ENCODE peak calls at places on chromosomes 1 and 21, in nine cellular contexts. One of them, this sample, is unnamed.

GRCh38 chr1:46001087-46001785 is 131.2 kb downstream of the PIK3R3 start:
- DNase-seq in neural progenitor cell: no peak
- DNase-seq in psoas muscle: no peak
- DNase-seq in fibroblast of pulmonary artery: no peak
- DNase-seq in lung: peak; percentile 25
- DNase-seq in PC-3: no peak
- DNase-seq in fibroblast of lung: no peak
- DNase-seq in heart right ventricle: no peak
- DNase-seq in left ventricle myocardium inferior: no peak
- DNase-seq in this sample: no peak

GRCh38 chr1:19775317-19775716 is 24.4 kb downstream of the TMCO4 start:
- DNase-seq in fibroblast of lung: peak; percentile 35
- DNase-seq in fibroblast of pulmonary artery: no peak
- DNase-seq in left ventricle myocardium inferior: no peak
- DNase-seq in PC-3: peak; percentile 17
- DNase-seq in neural progenitor cell: no peak
- DNase-seq in psoas muscle: no peak
- DNase-seq in lung: no peak
- DNase-seq in heart right ventricle: no peak
- DNase-seq in this sample: no peak

GRCh38 chr1:71464016-71464415 is 383.2 kb upstream of the ZRANB2 start:
- DNase-seq in PC-3: no peak
- DNase-seq in heart right ventricle: no peak
- DNase-seq in neural progenitor cell: no peak
- DNase-seq in lung: no peak
- DNase-seq in left ventricle myocardium inferior: no peak
- DNase-seq in psoas muscle: no peak
- DNase-seq in fibroblast of pulmonary artery: no peak
- DNase-seq in fibroblast of lung: peak; percentile 5
- DNase-seq in this sample: no peak

GRCh38 chr1:80656628-80657019 is 1144.1 kb upstream of the ADGRL2 start:
- DNase-seq in psoas muscle: no peak
- DNase-seq in fibroblast of lung: peak; percentile 14
- DNase-seq in left ventricle myocardium inferior: no peak
- DNase-seq in lung: no peak
- DNase-seq in fibroblast of pulmonary artery: no peak
- DNase-seq in PC-3: peak; percentile 67
- DNase-seq in neural progenitor cell: no peak
- DNase-seq in heart right ventricle: no peak
- DNase-seq in this sample: no peak

GRCh38 chr1:232697191-232697590 is 67.3 kb upstream of the SIPA1L2 start:
- DNase-seq in psoas muscle: no peak
- DNase-seq in neural progenitor cell: no peak
- DNase-seq in heart right ventricle: no peak
- DNase-seq in PC-3: no peak
- DNase-seq in left ventricle myocardium inferior: no peak
- DNase-seq in fibroblast of pulmonary artery: no peak
- DNase-seq in lung: no peak
- DNase-seq in fibroblast of lung: no peak
- DNase-seq in this sample: no peak

GRCh38 chr21:34582506-34583150 is 32.3 kb downstream of the RCAN1 start:
- DNase-seq in heart right ventricle: peak; percentile 38
- DNase-seq in lung: no peak
- DNase-seq in PC-3: peak; percentile 54
- DNase-seq in fibroblast of pulmonary artery: peak; percentile 62
- DNase-seq in fibroblast of lung: peak; percentile 45
- DNase-seq in psoas muscle: no peak
- DNase-seq in left ventricle myocardium inferior: peak; percentile 40
- DNase-seq in neural progenitor cell: peak; percentile 55
- DNase-seq in this sample: no peak

GRCh38 chr1:85048296-85049064 is at the start of gene MCOLN3:
- DNase-seq in lung: peak; percentile 37
- DNase-seq in neural progenitor cell: peak; percentile 77
- DNase-seq in fibroblast of lung: no peak
- DNase-seq in heart right ventricle: peak; percentile 28
- DNase-seq in fibroblast of pulmonary artery: no peak
- DNase-seq in PC-3: peak; percentile 58
- DNase-seq in psoas muscle: peak; percentile 48
- DNase-seq in left ventricle myocardium inferior: peak; percentile 17
- DNase-seq in this sample: no peak

GRCh38 chr1:84214115-84214956 is 70.3 kb downstream of the PRKACB start:
- DNase-seq in lung: no peak
- DNase-seq in psoas muscle: no peak
- DNase-seq in neural progenitor cell: no peak
- DNase-seq in PC-3: no peak
- DNase-seq in heart right ventricle: no peak
- DNase-seq in fibroblast of pulmonary artery: no peak
- DNase-seq in left ventricle myocardium inferior: no peak
- DNase-seq in fibroblast of lung: no peak
- DNase-seq in this sample: no peak

GRCh38 chr1:63915121-63915520 is 141.3 kb downstream of the ROR1 start:
- DNase-seq in fibroblast of lung: peak; percentile 32
- DNase-seq in psoas muscle: no peak
- DNase-seq in lung: no peak
- DNase-seq in fibroblast of pulmonary artery: peak; percentile 36
- DNase-seq in PC-3: peak; percentile 35
- DNase-seq in neural progenitor cell: peak; percentile 51
- DNase-seq in left ventricle myocardium inferior: no peak
- DNase-seq in heart right ventricle: no peak
- DNase-seq in this sample: no peak

GRCh38 chr21:31926498-31926897 is 53.7 kb downstream of the HUNK start:
- DNase-seq in PC-3: no peak
- DNase-seq in fibroblast of pulmonary artery: no peak
- DNase-seq in neural progenitor cell: no peak
- DNase-seq in heart right ventricle: no peak
- DNase-seq in lung: no peak
- DNase-seq in psoas muscle: no peak
- DNase-seq in fibroblast of lung: no peak
- DNase-seq in left ventricle myocardium inferior: no peak
- DNase-seq in this sample: no peak

GRCh38 chr1:20521960-20522861 is 14.3 kb upstream of the MUL1 start:
- DNase-seq in fibroblast of pulmonary artery: peak; percentile 85
- DNase-seq in neural progenitor cell: peak; percentile 89
- DNase-seq in heart right ventricle: peak; percentile 42
- DNase-seq in psoas muscle: peak; percentile 53
- DNase-seq in PC-3: peak; percentile 96
- DNase-seq in lung: peak; percentile 79
- DNase-seq in left ventricle myocardium inferior: peak; percentile 38
- DNase-seq in fibroblast of lung: peak; percentile 50
- DNase-seq in this sample: peak; percentile 10

GRCh38 chr1:186033744-186034345 is 299.7 kb downstream of the HMCN1 start:
- DNase-seq in fibroblast of pulmonary artery: peak; percentile 61
- DNase-seq in heart right ventricle: no peak
- DNase-seq in PC-3: no peak
- DNase-seq in fibroblast of lung: peak; percentile 10
- DNase-seq in lung: no peak
- DNase-seq in left ventricle myocardium inferior: peak; percentile 14
- DNase-seq in neural progenitor cell: no peak
- DNase-seq in psoas muscle: no peak
- DNase-seq in this sample: no peak

GRCh38 chr1:42815938-42816599 is 853 bp upstream of the ERMAP start:
- DNase-seq in PC-3: peak; percentile 14
- DNase-seq in left ventricle myocardium inferior: no peak
- DNase-seq in heart right ventricle: no peak
- DNase-seq in lung: no peak
- DNase-seq in fibroblast of lung: peak; percentile 7
- DNase-seq in fibroblast of pulmonary artery: peak; percentile 6
- DNase-seq in neural progenitor cell: peak; percentile 67
- DNase-seq in psoas muscle: no peak
- DNase-seq in this sample: no peak

GRCh38 chr1:65049941-65050713 is 83.8 kb upstream of the JAK1 start:
- DNase-seq in PC-3: no peak
- DNase-seq in psoas muscle: no peak
- DNase-seq in fibroblast of pulmonary artery: no peak
- DNase-seq in left ventricle myocardium inferior: no peak
- DNase-seq in lung: no peak
- DNase-seq in fibroblast of lung: no peak
- DNase-seq in neural progenitor cell: no peak
- DNase-seq in heart right ventricle: no peak
- DNase-seq in this sample: no peak

GRCh38 chr1:172717722-172718455 is 59.0 kb downstream of the FASLG start:
- DNase-seq in psoas muscle: no peak
- DNase-seq in lung: no peak
- DNase-seq in fibroblast of pulmonary artery: no peak
- DNase-seq in fibroblast of lung: peak; percentile 49
- DNase-seq in neural progenitor cell: no peak
- DNase-seq in left ventricle myocardium inferior: no peak
- DNase-seq in heart right ventricle: no peak
- DNase-seq in PC-3: peak; percentile 66
- DNase-seq in this sample: no peak

GRCh38 chr21:43291347-43291950 is 122.6 kb downstream of the CRYAA start:
- DNase-seq in heart right ventricle: no peak
- DNase-seq in fibroblast of lung: no peak
- DNase-seq in neural progenitor cell: no peak
- DNase-seq in left ventricle myocardium inferior: peak; percentile 3
- DNase-seq in lung: no peak
- DNase-seq in fibroblast of pulmonary artery: no peak
- DNase-seq in PC-3: no peak
- DNase-seq in psoas muscle: peak; percentile 8
- DNase-seq in this sample: no peak

GRCh38 chr1:37890378-37891014 is 31.1 kb upstream of the MTF1 start:
- DNase-seq in PC-3: peak; percentile 72
- DNase-seq in fibroblast of pulmonary artery: peak; percentile 57
- DNase-seq in neural progenitor cell: peak; percentile 46
- DNase-seq in heart right ventricle: no peak
- DNase-seq in fibroblast of lung: peak; percentile 28
- DNase-seq in lung: no peak
- DNase-seq in psoas muscle: no peak
- DNase-seq in left ventricle myocardium inferior: no peak
- DNase-seq in this sample: peak; percentile 4
- TF ChIP-seq CTCF in PC-3: peak; percentile 76
- TF ChIP-seq CTCF in fibroblast of pulmonary artery: peak; percentile 43
- TF ChIP-seq CTCF in neural progenitor cell: peak; percentile 62
- TF ChIP-seq CTCF in heart right ventricle: peak; percentile 63
- TF ChIP-seq CTCF in fibroblast of lung: peak; percentile 33
- TF ChIP-seq CTCF in lung: peak; percentile 50
- TF ChIP-seq CTCF in psoas muscle: peak; percentile 62
- TF ChIP-seq CTCF in left ventricle myocardium inferior: peak; percentile 67
- TF ChIP-seq CTCF in this sample: no peak

GRCh38 chr1:40133122-40133665 is 28.0 kb upstream of the RLF start:
- DNase-seq in neural progenitor cell: no peak
- DNase-seq in fibroblast of pulmonary artery: no peak
- DNase-seq in fibroblast of lung: peak; percentile 33
- DNase-seq in lung: no peak
- DNase-seq in psoas muscle: no peak
- DNase-seq in PC-3: no peak
- DNase-seq in left ventricle myocardium inferior: no peak
- DNase-seq in heart right ventricle: no peak
- DNase-seq in this sample: no peak
- H3K4me3 ChIP-seq in neural progenitor cell: no peak overlapping the region
- H3K4me3 ChIP-seq in fibroblast of pulmonary artery: peak overlapping the region; percentile 33
- H3K4me3 ChIP-seq in fibroblast of lung: peak overlapping the region; percentile 31
- H3K4me3 ChIP-seq in lung: no peak overlapping the region
- H3K4me3 ChIP-seq in psoas muscle: peak overlapping the region; percentile 50
- H3K4me3 ChIP-seq in PC-3: no peak overlapping the region
- H3K4me3 ChIP-seq in left ventricle myocardium inferior: peak overlapping the region; percentile 52
- H3K4me3 ChIP-seq in heart right ventricle: peak overlapping the region; percentile 43
- H3K4me3 ChIP-seq in this sample: peak overlapping the region; percentile 49

GRCh38 chr1:54347955-54348699 is 58.1 kb downstream of the SSBP3 start:
- DNase-seq in neural progenitor cell: no peak
- DNase-seq in fibroblast of lung: no peak
- DNase-seq in psoas muscle: no peak
- DNase-seq in PC-3: no peak
- DNase-seq in fibroblast of pulmonary artery: no peak
- DNase-seq in lung: peak; percentile 53
- DNase-seq in left ventricle myocardium inferior: no peak
- DNase-seq in heart right ventricle: no peak
- DNase-seq in this sample: no peak

GRCh38 chr1:54347261-54347954 is 58.8 kb downstream of the SSBP3 start:
- DNase-seq in heart right ventricle: no peak
- DNase-seq in neural progenitor cell: no peak
- DNase-seq in psoas muscle: no peak
- DNase-seq in left ventricle myocardium inferior: no peak
- DNase-seq in lung: no peak
- DNase-seq in fibroblast of pulmonary artery: no peak
- DNase-seq in PC-3: no peak
- DNase-seq in fibroblast of lung: no peak
- DNase-seq in this sample: no peak

GRCh38 chr1:54342764-54343687 is 63.2 kb downstream of the SSBP3 start:
- DNase-seq in psoas muscle: no peak
- DNase-seq in PC-3: no peak
- DNase-seq in fibroblast of lung: no peak
- DNase-seq in neural progenitor cell: no peak
- DNase-seq in heart right ventricle: no peak
- DNase-seq in lung: no peak
- DNase-seq in fibroblast of pulmonary artery: no peak
- DNase-seq in left ventricle myocardium inferior: no peak
- DNase-seq in this sample: no peak

GRCh38 chr1:54342306-54342705 is 63.9 kb downstream of the SSBP3 start:
- DNase-seq in PC-3: no peak
- DNase-seq in left ventricle myocardium inferior: no peak
- DNase-seq in heart right ventricle: no peak
- DNase-seq in psoas muscle: no peak
- DNase-seq in fibroblast of pulmonary artery: no peak
- DNase-seq in lung: no peak
- DNase-seq in fibroblast of lung: no peak
- DNase-seq in neural progenitor cell: no peak
- DNase-seq in this sample: no peak

GRCh38 chr1:54345116-54345515 is 61.1 kb downstream of the SSBP3 start:
- DNase-seq in fibroblast of lung: no peak
- DNase-seq in psoas muscle: no peak
- DNase-seq in fibroblast of pulmonary artery: no peak
- DNase-seq in PC-3: no peak
- DNase-seq in heart right ventricle: no peak
- DNase-seq in lung: no peak
- DNase-seq in left ventricle myocardium inferior: no peak
- DNase-seq in neural progenitor cell: no peak
- DNase-seq in this sample: no peak
- TF ChIP-seq CTCF in fibroblast of lung: no peak
- TF ChIP-seq CTCF in psoas muscle: no peak
- TF ChIP-seq CTCF in fibroblast of pulmonary artery: no peak
- TF ChIP-seq CTCF in PC-3: no peak
- TF ChIP-seq CTCF in heart right ventricle: no peak
- TF ChIP-seq CTCF in lung: no peak
- TF ChIP-seq CTCF in left ventricle myocardium inferior: no peak
- TF ChIP-seq CTCF in neural progenitor cell: no peak
- TF ChIP-seq CTCF in this sample: no peak

GRCh38 chr1:107806902-107807301 is 158.1 kb downstream of the VAV3 start:
- DNase-seq in heart right ventricle: no peak
- DNase-seq in neural progenitor cell: no peak
- DNase-seq in PC-3: no peak
- DNase-seq in lung: no peak
- DNase-seq in left ventricle myocardium inferior: no peak
- DNase-seq in psoas muscle: no peak
- DNase-seq in fibroblast of lung: no peak
- DNase-seq in fibroblast of pulmonary artery: no peak
- DNase-seq in this sample: no peak
- H3K4me3 ChIP-seq in heart right ventricle: no peak overlapping the region
- H3K4me3 ChIP-seq in neural progenitor cell: no peak overlapping the region
- H3K4me3 ChIP-seq in PC-3: no peak overlapping the region
- H3K4me3 ChIP-seq in lung: no peak overlapping the region
- H3K4me3 ChIP-seq in left ventricle myocardium inferior: no peak overlapping the region
- H3K4me3 ChIP-seq in psoas muscle: no peak overlapping the region
- H3K4me3 ChIP-seq in fibroblast of lung: no peak overlapping the region
- H3K4me3 ChIP-seq in fibroblast of pulmonary artery: no peak overlapping the region
- H3K4me3 ChIP-seq in this sample: no peak overlapping the region

GRCh38 chr1:68496680-68497357 is at the start of gene DEPDC1:
- DNase-seq in PC-3: peak; percentile 96
- DNase-seq in fibroblast of pulmonary artery: peak; percentile 94
- DNase-seq in fibroblast of lung: peak; percentile 94
- DNase-seq in psoas muscle: peak; percentile 94
- DNase-seq in heart right ventricle: peak; percentile 96
- DNase-seq in lung: peak; percentile 94
- DNase-seq in neural progenitor cell: peak; percentile 99
- DNase-seq in left ventricle myocardium inferior: peak; percentile 96
- DNase-seq in this sample: peak; percentile 54
- TF ChIP-seq CTCF in PC-3: no peak
- TF ChIP-seq CTCF in fibroblast of pulmonary artery: peak; percentile 7
- TF ChIP-seq CTCF in fibroblast of lung: no peak
- TF ChIP-seq CTCF in psoas muscle: no peak
- TF ChIP-seq CTCF in heart right ventricle: peak; percentile 29
- TF ChIP-seq CTCF in lung: no peak
- TF ChIP-seq CTCF in neural progenitor cell: no peak
- TF ChIP-seq CTCF in left ventricle myocardium inferior: peak; percentile 20
- TF ChIP-seq CTCF in this sample: no peak

This sample was measured in AG04449.